ENCODE peak calls at places on chromosomes 1 and 21, in seven cellular contexts. One of them, this sample, is unnamed.

GRCh38 chr1:4128616-4129015 is 228.5 kb upstream of the C1orf174 start:
- DNase-seq in activated T-cell treated with anti-CD3 and anti-CD28 coated beads for 1 hour: no peak
- DNase-seq in AG08395: no peak
- DNase-seq in heart left ventricle: no peak
- DNase-seq in Calu3: no peak
- DNase-seq in activated naive CD4-positive, alpha-beta T cell treated with Interleukin-2 at 50 U/mL for 16 hours: no peak
- DNase-seq in lower leg skin: no peak
- DNase-seq in this sample: no peak

GRCh38 chr1:76770979-76771378 is 96.3 kb upstream of the ST6GALNAC5 start:
- DNase-seq in activated T-cell treated with anti-CD3 and anti-CD28 coated beads for 1 hour: no peak
- DNase-seq in AG08395: no peak
- DNase-seq in heart left ventricle: no peak
- DNase-seq in Calu3: no peak
- DNase-seq in activated naive CD4-positive, alpha-beta T cell treated with Interleukin-2 at 50 U/mL for 16 hours: no peak
- DNase-seq in lower leg skin: no peak
- DNase-seq in this sample: no peak

GRCh38 chr1:29503441-29503840 is 267.1 kb downstream of the PTPRU start:
- DNase-seq in activated T-cell treated with anti-CD3 and anti-CD28 coated beads for 1 hour: no peak
- DNase-seq in AG08395: no peak
- DNase-seq in heart left ventricle: no peak
- DNase-seq in Calu3: no peak
- DNase-seq in activated naive CD4-positive, alpha-beta T cell treated with Interleukin-2 at 50 U/mL for 16 hours: no peak
- DNase-seq in lower leg skin: no peak
- DNase-seq in this sample: no peak

GRCh38 chr1:87478231-87478630 is 149.6 kb downstream of the LMO4 start:
- DNase-seq in activated T-cell treated with anti-CD3 and anti-CD28 coated beads for 1 hour: no peak
- DNase-seq in AG08395: no peak
- DNase-seq in heart left ventricle: peak
- DNase-seq in Calu3: no peak
- DNase-seq in activated naive CD4-positive, alpha-beta T cell treated with Interleukin-2 at 50 U/mL for 16 hours: no peak
- DNase-seq in lower leg skin: no peak
- DNase-seq in this sample: peak

GRCh38 chr1:234604726-234605492 is 5.1 kb downstream of the IRF2BP2 start:
- DNase-seq in activated T-cell treated with anti-CD3 and anti-CD28 coated beads for 1 hour: no peak
- DNase-seq in AG08395: no peak
- DNase-seq in heart left ventricle: no peak
- DNase-seq in Calu3: no peak
- DNase-seq in activated naive CD4-positive, alpha-beta T cell treated with Interleukin-2 at 50 U/mL for 16 hours: no peak
- DNase-seq in lower leg skin: no peak
- DNase-seq in this sample: peak

GRCh38 chr21:46021978-46022544 is 40.5 kb downstream of the COL6A1 start:
- DNase-seq in activated T-cell treated with anti-CD3 and anti-CD28 coated beads for 1 hour: no peak
- DNase-seq in AG08395: peak
- DNase-seq in heart left ventricle: no peak
- DNase-seq in Calu3: no peak
- DNase-seq in activated naive CD4-positive, alpha-beta T cell treated with Interleukin-2 at 50 U/mL for 16 hours: no peak
- DNase-seq in lower leg skin: peak
- DNase-seq in this sample: no peak

GRCh38 chr1:94863297-94863911 is 43.2 kb downstream of the SLC44A3 start:
- DNase-seq in activated T-cell treated with anti-CD3 and anti-CD28 coated beads for 1 hour: no peak
- DNase-seq in AG08395: peak
- DNase-seq in heart left ventricle: no peak
- DNase-seq in Calu3: no peak
- DNase-seq in activated naive CD4-positive, alpha-beta T cell treated with Interleukin-2 at 50 U/mL for 16 hours: no peak
- DNase-seq in lower leg skin: peak
- DNase-seq in this sample: peak

GRCh38 chr1:119348941-119349340 is 19.6 kb upstream of the HAO2 start:
- DNase-seq in activated T-cell treated with anti-CD3 and anti-CD28 coated beads for 1 hour: no peak
- DNase-seq in AG08395: no peak
- DNase-seq in heart left ventricle: no peak
- DNase-seq in Calu3: no peak
- DNase-seq in activated naive CD4-positive, alpha-beta T cell treated with Interleukin-2 at 50 U/mL for 16 hours: no peak
- DNase-seq in lower leg skin: no peak
- DNase-seq in this sample: no peak

GRCh38 chr1:64474639-64475038 is 4.7 kb downstream of the CACHD1 start:
- DNase-seq in activated T-cell treated with anti-CD3 and anti-CD28 coated beads for 1 hour: no peak
- DNase-seq in AG08395: no peak
- DNase-seq in heart left ventricle: peak
- DNase-seq in Calu3: peak
- DNase-seq in activated naive CD4-positive, alpha-beta T cell treated with Interleukin-2 at 50 U/mL for 16 hours: no peak
- DNase-seq in lower leg skin: no peak
- DNase-seq in this sample: peak

GRCh38 chr1:66262233-66262632 is 271.7 kb upstream of the SGIP1 start:
- DNase-seq in activated T-cell treated with anti-CD3 and anti-CD28 coated beads for 1 hour: no peak
- DNase-seq in AG08395: peak
- DNase-seq in heart left ventricle: no peak
- DNase-seq in Calu3: peak
- DNase-seq in activated naive CD4-positive, alpha-beta T cell treated with Interleukin-2 at 50 U/mL for 16 hours: no peak
- DNase-seq in lower leg skin: peak
- DNase-seq in this sample: peak

GRCh38 chr1:41381691-41382530 is 20.7 kb downstream of the FOXO6 start:
- DNase-seq in activated T-cell treated with anti-CD3 and anti-CD28 coated beads for 1 hour: no peak
- DNase-seq in AG08395: peak
- DNase-seq in heart left ventricle: peak
- DNase-seq in Calu3: peak
- DNase-seq in activated naive CD4-positive, alpha-beta T cell treated with Interleukin-2 at 50 U/mL for 16 hours: peak
- DNase-seq in lower leg skin: no peak
- DNase-seq in this sample: peak

GRCh38 chr1:167991546-167991945 is 54.7 kb upstream of the MPC2 start:
- DNase-seq in activated T-cell treated with anti-CD3 and anti-CD28 coated beads for 1 hour: no peak
- DNase-seq in AG08395: no peak
- DNase-seq in heart left ventricle: no peak
- DNase-seq in Calu3: no peak
- DNase-seq in activated naive CD4-positive, alpha-beta T cell treated with Interleukin-2 at 50 U/mL for 16 hours: no peak
- DNase-seq in lower leg skin: no peak
- DNase-seq in this sample: peak

GRCh38 chr1:172266528-172267174 is 153.8 kb upstream of the C1orf105 start:
- DNase-seq in activated T-cell treated with anti-CD3 and anti-CD28 coated beads for 1 hour: no peak
- DNase-seq in AG08395: no peak
- DNase-seq in heart left ventricle: no peak
- DNase-seq in Calu3: no peak
- DNase-seq in activated naive CD4-positive, alpha-beta T cell treated with Interleukin-2 at 50 U/mL for 16 hours: peak
- DNase-seq in lower leg skin: no peak
- DNase-seq in this sample: no peak

GRCh38 chr1:71414229-71414628 is 333.4 kb upstream of the ZRANB2 start:
- DNase-seq in activated T-cell treated with anti-CD3 and anti-CD28 coated beads for 1 hour: no peak
- DNase-seq in AG08395: no peak
- DNase-seq in heart left ventricle: no peak
- DNase-seq in Calu3: no peak
- DNase-seq in activated naive CD4-positive, alpha-beta T cell treated with Interleukin-2 at 50 U/mL for 16 hours: no peak
- DNase-seq in lower leg skin: no peak
- DNase-seq in this sample: no peak

GRCh38 chr1:110308247-110308646 is 30.9 kb upstream of the RBM15 start:
- DNase-seq in activated T-cell treated with anti-CD3 and anti-CD28 coated beads for 1 hour: no peak
- DNase-seq in AG08395: peak
- DNase-seq in heart left ventricle: no peak
- DNase-seq in Calu3: no peak
- DNase-seq in activated naive CD4-positive, alpha-beta T cell treated with Interleukin-2 at 50 U/mL for 16 hours: no peak
- DNase-seq in lower leg skin: no peak
- DNase-seq in this sample: no peak

GRCh38 chr1:149931212-149931805 is 3.7 kb upstream of the SF3B4 start:
- DNase-seq in activated T-cell treated with anti-CD3 and anti-CD28 coated beads for 1 hour: no peak
- DNase-seq in AG08395: no peak
- DNase-seq in heart left ventricle: no peak
- DNase-seq in Calu3: no peak
- DNase-seq in activated naive CD4-positive, alpha-beta T cell treated with Interleukin-2 at 50 U/mL for 16 hours: no peak
- DNase-seq in lower leg skin: no peak
- DNase-seq in this sample: peak

GRCh38 chr1:11944358-11944981 is 10.0 kb downstream of the PLOD1 start:
- DNase-seq in activated T-cell treated with anti-CD3 and anti-CD28 coated beads for 1 hour: no peak
- DNase-seq in AG08395: no peak
- DNase-seq in heart left ventricle: no peak
- DNase-seq in Calu3: no peak
- DNase-seq in activated naive CD4-positive, alpha-beta T cell treated with Interleukin-2 at 50 U/mL for 16 hours: no peak
- DNase-seq in lower leg skin: no peak
- DNase-seq in this sample: no peak

GRCh38 chr1:228205526-228206436 is 2.1 kb upstream of the OBSCN start:
- DNase-seq in activated T-cell treated with anti-CD3 and anti-CD28 coated beads for 1 hour: no peak
- DNase-seq in AG08395: no peak
- DNase-seq in heart left ventricle: no peak
- DNase-seq in Calu3: no peak
- DNase-seq in activated naive CD4-positive, alpha-beta T cell treated with Interleukin-2 at 50 U/mL for 16 hours: no peak
- DNase-seq in lower leg skin: no peak
- DNase-seq in this sample: no peak

GRCh38 chr21:29168874-29169273 is 38.4 kb downstream of the MAP3K7CL start:
- DNase-seq in activated T-cell treated with anti-CD3 and anti-CD28 coated beads for 1 hour: no peak
- DNase-seq in AG08395: no peak
- DNase-seq in heart left ventricle: no peak
- DNase-seq in Calu3: peak
- DNase-seq in activated naive CD4-positive, alpha-beta T cell treated with Interleukin-2 at 50 U/mL for 16 hours: no peak
- DNase-seq in lower leg skin: no peak
- DNase-seq in this sample: peak

GRCh38 chr1:225848044-225848955 is 33.9 kb downstream of the TMEM63A start:
- DNase-seq in activated T-cell treated with anti-CD3 and anti-CD28 coated beads for 1 hour: no peak
- DNase-seq in AG08395: no peak
- DNase-seq in heart left ventricle: peak
- DNase-seq in Calu3: no peak
- DNase-seq in activated naive CD4-positive, alpha-beta T cell treated with Interleukin-2 at 50 U/mL for 16 hours: no peak
- DNase-seq in lower leg skin: no peak
- DNase-seq in this sample: no peak

GRCh38 chr1:233656032-233656620 is 42.2 kb downstream of the KCNK1 start:
- DNase-seq in activated T-cell treated with anti-CD3 and anti-CD28 coated beads for 1 hour: no peak
- DNase-seq in AG08395: no peak
- DNase-seq in heart left ventricle: no peak
- DNase-seq in Calu3: peak
- DNase-seq in activated naive CD4-positive, alpha-beta T cell treated with Interleukin-2 at 50 U/mL for 16 hours: no peak
- DNase-seq in lower leg skin: no peak
- DNase-seq in this sample: no peak

GRCh38 chr1:228903573-228904122 is 168.4 kb downstream of the RHOU start:
- DNase-seq in activated T-cell treated with anti-CD3 and anti-CD28 coated beads for 1 hour: no peak
- DNase-seq in AG08395: peak
- DNase-seq in heart left ventricle: no peak
- DNase-seq in Calu3: no peak
- DNase-seq in activated naive CD4-positive, alpha-beta T cell treated with Interleukin-2 at 50 U/mL for 16 hours: no peak
- DNase-seq in lower leg skin: no peak
- DNase-seq in this sample: no peak

GRCh38 chr1:85321237-85321964 is 45.0 kb upstream of the BCL10 start:
- DNase-seq in activated T-cell treated with anti-CD3 and anti-CD28 coated beads for 1 hour: no peak
- DNase-seq in AG08395: peak
- DNase-seq in heart left ventricle: no peak
- DNase-seq in Calu3: no peak
- DNase-seq in activated naive CD4-positive, alpha-beta T cell treated with Interleukin-2 at 50 U/mL for 16 hours: peak
- DNase-seq in lower leg skin: no peak
- DNase-seq in this sample: peak

GRCh38 chr1:1250828-1251284 is 4.3 kb upstream of the C1QTNF12 start:
- DNase-seq in activated T-cell treated with anti-CD3 and anti-CD28 coated beads for 1 hour: peak
- DNase-seq in AG08395: no peak
- DNase-seq in heart left ventricle: no peak
- DNase-seq in Calu3: no peak
- DNase-seq in activated naive CD4-positive, alpha-beta T cell treated with Interleukin-2 at 50 U/mL for 16 hours: peak
- DNase-seq in lower leg skin: no peak
- DNase-seq in this sample: no peak

GRCh38 chr1:196143602-196144342 is 464.5 kb downstream of the KCNT2 start:
- DNase-seq in activated T-cell treated with anti-CD3 and anti-CD28 coated beads for 1 hour: no peak
- DNase-seq in AG08395: no peak
- DNase-seq in heart left ventricle: no peak
- DNase-seq in Calu3: peak
- DNase-seq in activated naive CD4-positive, alpha-beta T cell treated with Interleukin-2 at 50 U/mL for 16 hours: no peak
- DNase-seq in lower leg skin: no peak
- DNase-seq in this sample: no peak

GRCh38 chr1:1779691-1780597 is 1.7 kb upstream of the NADK start:
- DNase-seq in activated T-cell treated with anti-CD3 and anti-CD28 coated beads for 1 hour: peak
- DNase-seq in AG08395: peak
- DNase-seq in heart left ventricle: peak
- DNase-seq in Calu3: peak
- DNase-seq in activated naive CD4-positive, alpha-beta T cell treated with Interleukin-2 at 50 U/mL for 16 hours: peak
- DNase-seq in lower leg skin: peak
- DNase-seq in this sample: peak

GRCh38 chr1:19923953-19924346 is 533 bp upstream of the PLA2G2E start:
- DNase-seq in activated T-cell treated with anti-CD3 and anti-CD28 coated beads for 1 hour: no peak
- DNase-seq in AG08395: no peak
- DNase-seq in heart left ventricle: no peak
- DNase-seq in Calu3: no peak
- DNase-seq in activated naive CD4-positive, alpha-beta T cell treated with Interleukin-2 at 50 U/mL for 16 hours: no peak
- DNase-seq in lower leg skin: no peak
- DNase-seq in this sample: no peak

GRCh38 chr1:181772714-181773113 is 288.8 kb downstream of the ZNF648 start:
- DNase-seq in activated T-cell treated with anti-CD3 and anti-CD28 coated beads for 1 hour: no peak
- DNase-seq in AG08395: no peak
- DNase-seq in heart left ventricle: no peak
- DNase-seq in Calu3: no peak
- DNase-seq in activated naive CD4-positive, alpha-beta T cell treated with Interleukin-2 at 50 U/mL for 16 hours: no peak
- DNase-seq in lower leg skin: no peak
- DNase-seq in this sample: no peak

GRCh38 chr1:183327429-183328290 is 90.5 kb downstream of the NMNAT2 start:
- DNase-seq in activated T-cell treated with anti-CD3 and anti-CD28 coated beads for 1 hour: no peak
- DNase-seq in AG08395: no peak
- DNase-seq in heart left ventricle: peak
- DNase-seq in Calu3: no peak
- DNase-seq in activated naive CD4-positive, alpha-beta T cell treated with Interleukin-2 at 50 U/mL for 16 hours: no peak
- DNase-seq in lower leg skin: no peak
- DNase-seq in this sample: no peak

GRCh38 chr1:28792644-28793121 is 19.3 kb upstream of the OPRD1 start:
- DNase-seq in activated T-cell treated with anti-CD3 and anti-CD28 coated beads for 1 hour: no peak
- DNase-seq in AG08395: no peak
- DNase-seq in heart left ventricle: no peak
- DNase-seq in Calu3: no peak
- DNase-seq in activated naive CD4-positive, alpha-beta T cell treated with Interleukin-2 at 50 U/mL for 16 hours: no peak
- DNase-seq in lower leg skin: no peak
- DNase-seq in this sample: no peak

GRCh38 chr21:33539612-33540011 is 2.3 kb downstream of the GART start:
- DNase-seq in activated T-cell treated with anti-CD3 and anti-CD28 coated beads for 1 hour: no peak
- DNase-seq in AG08395: no peak
- DNase-seq in heart left ventricle: no peak
- DNase-seq in Calu3: no peak
- DNase-seq in activated naive CD4-positive, alpha-beta T cell treated with Interleukin-2 at 50 U/mL for 16 hours: no peak
- DNase-seq in lower leg skin: no peak
- DNase-seq in this sample: no peak